ENCODE peak calls at places on chromosome 22, in eight cellular contexts. A, Q, V, D, S, G, K and N are unnamed samples. For H3K4me1, the result is how much of the 10 kb centered on the place peaks cover.

GRCh38 chr22:50017701-50018224 is 5.2 kb upstream of the IL17REL start:
- DNase-seq in G (no peak), K (no peak), V (no peak), S (no peak), D (no peak), Q (no peak), A (no peak), N (no peak)

GRCh38 chr22:26194313-26194712 is 25.1 kb downstream of the SEZ6L start:
- DNase-seq in K (no peak), G (no peak), S (no peak), Q (no peak), D (no peak), A (no peak), V (no peak), N (no peak)

GRCh38 chr22:32822188-32822877 is 20.8 kb downstream of the TIMP3 start:
- DNase-seq in A (no peak), K (no peak), G (no peak), V (no peak), D (no peak), Q (peak), S (no peak), N (no peak)

GRCh38 chr22:50114221-50114981 is 24.6 kb downstream of the MOV10L1 start:
- DNase-seq in S (peak), D (no peak), V (peak), G (no peak), Q (no peak), K (peak), A (no peak), N (no peak)

GRCh38 chr22:20457506-20458240 is 20.0 kb upstream of the SCARF2 start:
- DNase-seq in V (no peak), A (no peak), Q (no peak), G (no peak), D (no peak), S (no peak), K (peak), N (no peak)

GRCh38 chr22:33451851-33452469 is 393.8 kb upstream of the SYN3 start:
- DNase-seq in S (no peak), Q (no peak), V (no peak), D (no peak), G (no peak), A (no peak), K (no peak), N (no peak)

GRCh38 chr22:49983148-49984042 is 22.8 kb downstream of the PIM3 start:
- DNase-seq in Q (peak), G (peak), D (no peak), V (no peak), A (no peak), S (peak), K (peak), N (no peak)

GRCh38 chr22:23538502-23538860 is 41.6 kb downstream of the IGLL1 start:
- DNase-seq in A (no peak), K (peak), S (peak), D (no peak), Q (peak), V (no peak), G (no peak), N (no peak)

GRCh38 chr22:19678949-19679348 is 35.4 kb upstream of the SEPTIN5 start:
- DNase-seq in V (no peak), G (no peak), Q (no peak), A (no peak), S (no peak), D (no peak), K (no peak), N (no peak)

GRCh38 chr22:38718414-38718813 is 12.7 kb downstream of the GTPBP1 start:
- DNase-seq in D (peak), V (peak), K (peak), G (peak), Q (peak), A (peak), S (peak), N (no peak)

GRCh38 chr22:27348634-27349033 is 452.9 kb downstream of the MN1 start:
- DNase-seq in S (peak), D (no peak), A (no peak), G (peak), V (peak), K (no peak), Q (no peak), N (no peak)

GRCh38 chr22:27349456-27349855 is 452.1 kb downstream of the MN1 start:
- DNase-seq in A (no peak), S (peak), D (no peak), V (no peak), G (no peak), Q (no peak), K (no peak), N (no peak)

GRCh38 chr22:27345681-27346080 is 455.9 kb downstream of the MN1 start:
- DNase-seq in D (no peak), V (peak), K (no peak), S (no peak), Q (no peak), A (no peak), G (no peak), N (no peak)

GRCh38 chr22:27344546-27344945 is 457.0 kb downstream of the MN1 start:
- DNase-seq in G (no peak), D (no peak), A (no peak), S (no peak), K (no peak), V (peak), Q (no peak), N (no peak)

DNA sequence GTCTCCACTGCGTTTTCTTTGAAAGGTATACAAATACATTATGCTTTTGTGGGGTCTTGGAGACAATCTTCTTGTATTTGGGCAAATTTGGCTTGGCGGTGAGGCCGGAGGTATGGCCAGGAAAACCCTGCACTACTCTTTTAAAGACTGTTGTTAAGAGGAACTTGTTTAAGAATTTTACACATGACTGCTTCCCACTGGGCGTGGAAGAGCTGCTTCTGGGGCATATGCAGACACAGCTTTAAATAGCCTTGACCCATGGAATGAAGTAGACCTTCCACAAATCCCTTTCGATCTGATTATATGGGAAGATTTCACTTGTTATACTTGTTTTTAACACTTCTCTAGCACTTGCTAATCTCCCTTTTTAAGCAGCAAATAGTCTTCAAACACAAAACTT is 453.6 kb downstream of the MN1 start:
- DNase-seq in V (peak), Q (no peak), G (no peak), D (no peak), S (no peak), A (no peak), K (no peak), N (no peak)
- H3K4me1 ChIP-seq in V (under half), Q (under half), G (under half), D (under half), S (under half), A (under half), K (under half), N (under half)

GRCh38 chr22:27260087-27260730 is 541.3 kb downstream of the MN1 start:
- DNase-seq in D (no peak), A (no peak), S (no peak), Q (no peak), G (no peak), V (no peak), K (no peak), N (no peak)

GRCh38 chr22:27255580-27255979 is 546.0 kb downstream of the MN1 start:
- DNase-seq in A (no peak), K (no peak), G (no peak), D (no peak), V (no peak), Q (no peak), S (no peak), N (no peak)

GRCh38 chr22:27258773-27259172 is 542.8 kb downstream of the MN1 start:
- DNase-seq in K (no peak), A (no peak), S (no peak), Q (no peak), D (no peak), V (no peak), G (no peak), N (peak)

GRCh38 chr22:27259390-27259789 is 542.2 kb downstream of the MN1 start:
- DNase-seq in A (no peak), Q (no peak), G (no peak), D (no peak), K (no peak), V (no peak), S (no peak), N (no peak)

DNA sequence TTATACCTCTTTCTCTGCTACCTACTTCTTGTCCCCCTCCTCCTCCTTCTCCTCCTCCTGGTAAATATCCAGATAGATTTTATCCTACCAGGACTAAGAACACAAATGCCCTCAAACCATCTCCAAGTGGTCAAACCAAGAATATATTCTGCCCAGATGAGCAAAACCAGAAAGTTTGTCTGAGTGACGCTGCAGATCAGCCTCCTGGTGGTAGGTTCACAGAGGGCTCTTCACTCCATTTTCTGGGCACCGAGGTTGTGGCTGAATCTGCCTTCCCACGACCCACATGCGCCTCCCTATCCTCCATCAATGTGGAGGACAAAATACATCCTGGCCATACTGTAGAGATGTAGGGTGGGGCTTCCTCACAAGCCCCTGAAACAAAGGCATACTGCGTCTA is 543.6 kb downstream of the MN1 start:
- DNase-seq in Q (no peak), A (no peak), D (no peak), G (no peak), V (no peak), S (no peak), K (no peak), N (no peak)
- TF ChIP-seq CTCF in Q (no peak), A (no peak), D (no peak), G (no peak), V (no peak), S (peak), K (no peak), N (no peak)

GRCh38 chr22:36318442-36318841 is 65.5 kb downstream of the APOL1 start:
- DNase-seq in V (no peak), Q (no peak), S (no peak), K (no peak), G (no peak), D (no peak), A (no peak), N (no peak)
- H3K27ac ChIP-seq in V (no peak), Q (peak), S (no peak), K (no peak), G (no peak), D (no peak), A (no peak), N (no peak)

GRCh38 chr22:45504703-45505341 is 2.1 kb downstream of the FBLN1 start:
- DNase-seq in V (no peak), Q (peak), S (peak), D (no peak), A (no peak), K (no peak), G (no peak), N (peak)
- H3K4me1 ChIP-seq in V (under half), Q (under half), S (under half), D (half or more), A (under half), K (under half), G (under half), N (under half)

GRCh38 chr22:30947163-30947820 is 21.3 kb downstream of the MORC2 start:
- DNase-seq in Q (peak), K (no peak), S (no peak), A (no peak), D (no peak), G (no peak), V (peak), N (no peak)
- TF ChIP-seq CTCF in Q (peak), K (no peak), S (no peak), A (no peak), D (no peak), G (no peak), V (no peak), N (no peak)